ENCODE peak calls at places on chromosome 3, in six cellular contexts. C, J, L, A, T and K are unnamed samples.

GRCh38 chr3:173397161-173398110 is at the start of gene NLGN1:
- DNase-seq in C (no peak), A (peak; percentile 4), T (no peak), J (peak; percentile 78), L (no peak), K (peak; percentile 82)

GRCh38 chr3:69088033-69088432 is 3.3 kb downstream of the ARL6IP5 start:
- DNase-seq in A (no peak), T (no peak), C (peak; percentile 36), J (no peak), L (no peak), K (no peak)

GRCh38 chr3:196422976-196423781 is 9.0 kb downstream of the UBXN7 start:
- DNase-seq in L (no peak), J (peak; percentile 73), A (no peak), T (no peak), C (no peak), K (no peak)

GRCh38 chr3:117856354-117856753 is 1146.8 kb downstream of the TUSC7 start:
- DNase-seq in T (no peak), A (no peak), J (no peak), C (no peak), L (no peak), K (no peak)

GRCh38 chr3:156606729-156607128 is 51.8 kb upstream of the SSR3 start:
- DNase-seq in L (no peak), A (no peak), C (no peak), T (no peak), J (no peak), K (no peak)

GRCh38 chr3:5231067-5231466 is 43.6 kb downstream of the EDEM1 start:
- DNase-seq in T (no peak), L (no peak), J (no peak), A (no peak), C (no peak), K (no peak)

GRCh38 chr3:63228677-63229076 is 49.4 kb upstream of the SYNPR start:
- DNase-seq in C (peak; percentile 19), J (peak; percentile 33), L (no peak), T (peak; percentile 16), A (peak; percentile 2), K (peak; percentile 81)

GRCh38 chr3:70899816-70900215 is 587.4 kb upstream of the MDFIC2 start:
- DNase-seq in L (no peak), C (no peak), T (no peak), J (no peak), A (no peak), K (no peak)

GRCh38 chr3:157027861-157028745 is 131.8 kb downstream of the CCNL1 start:
- DNase-seq in A (no peak), T (no peak), C (no peak), L (no peak), J (no peak), K (peak; percentile 16)

GRCh38 chr3:134751831-134752230 is 43.2 kb upstream of the EPHB1 start:
- DNase-seq in T (no peak), J (no peak), L (no peak), C (no peak), A (no peak), K (no peak)

GRCh38 chr3:171994646-171995441 is 44.5 kb upstream of the FNDC3B start:
- DNase-seq in C (no peak), J (no peak), A (no peak), T (peak; percentile 41), L (no peak), K (no peak)

GRCh38 chr3:84943379-84943778 is 15.4 kb upstream of the CADM2 start:
- DNase-seq in L (no peak), A (no peak), T (no peak), J (peak; percentile 7), C (no peak), K (peak; percentile 56)

GRCh38 chr3:98735761-98736269 is 27.3 kb upstream of the ST3GAL6 start:
- DNase-seq in L (no peak), J (no peak), C (no peak), A (no peak), T (no peak), K (no peak)

DNA sequence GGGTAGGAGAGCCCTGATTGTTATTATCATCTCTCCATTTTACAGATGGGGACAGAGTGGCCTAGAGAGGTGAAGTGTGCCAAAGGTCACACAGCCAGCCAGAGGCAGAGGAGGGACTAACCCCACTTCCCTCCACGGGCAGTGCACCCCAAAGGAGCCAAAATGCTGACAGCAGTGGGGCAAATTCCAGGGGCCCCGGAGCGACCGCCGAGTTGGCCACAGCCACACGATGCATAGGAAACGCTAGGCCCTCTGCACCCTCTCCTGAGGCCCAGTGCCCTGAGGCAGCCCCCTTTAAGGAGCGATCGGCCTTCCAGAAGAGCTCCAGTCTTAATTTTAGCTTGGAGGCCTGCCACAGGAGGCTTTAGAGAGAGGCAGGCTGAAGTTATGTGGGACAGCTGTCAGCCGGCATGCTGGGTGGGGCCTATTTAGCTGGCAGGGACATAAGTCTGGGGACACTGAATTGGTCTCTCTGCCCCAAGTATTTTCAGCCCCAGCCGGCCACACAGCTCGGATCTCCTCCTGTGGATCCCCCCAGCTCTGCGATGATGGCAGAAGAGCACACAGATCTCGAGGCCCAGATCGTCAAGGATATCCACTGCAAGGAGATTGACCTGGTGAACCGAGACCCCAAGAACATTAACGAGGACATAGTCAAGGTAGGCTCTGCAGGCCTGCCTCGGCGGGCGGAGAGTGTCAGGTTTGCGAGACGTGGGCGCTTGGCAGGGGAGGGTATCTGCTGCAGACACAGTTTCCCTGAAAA is at the start of gene CAV3:
- DNase-seq in J (no peak), C (no peak), T (no peak), A (no peak), L (no peak), K (no peak)
- H3K4me3 ChIP-seq in J (no peak within 1 kb of the TSS), C (no peak within 1 kb of the TSS), T (no peak within 1 kb of the TSS), A (no peak within 1 kb of the TSS), L (no peak within 1 kb of the TSS), K (no peak within 1 kb of the TSS)

GRCh38 chr3:17154221-17154620 is 269.5 kb downstream of the PLCL2 start:
- DNase-seq in T (no peak), L (no peak), J (no peak), A (no peak), C (no peak), K (no peak)

GRCh38 chr3:17149076-17149475 is 264.3 kb downstream of the PLCL2 start:
- DNase-seq in T (no peak), J (no peak), C (no peak), L (no peak), A (no peak), K (no peak)

GRCh38 chr3:17149744-17150143 is 265.0 kb downstream of the PLCL2 start:
- DNase-seq in A (no peak), L (no peak), T (no peak), C (no peak), J (no peak), K (no peak)

GRCh38 chr3:17153209-17153608 is 268.5 kb downstream of the PLCL2 start:
- DNase-seq in C (no peak), J (no peak), L (no peak), T (no peak), A (no peak), K (no peak)

DNA sequence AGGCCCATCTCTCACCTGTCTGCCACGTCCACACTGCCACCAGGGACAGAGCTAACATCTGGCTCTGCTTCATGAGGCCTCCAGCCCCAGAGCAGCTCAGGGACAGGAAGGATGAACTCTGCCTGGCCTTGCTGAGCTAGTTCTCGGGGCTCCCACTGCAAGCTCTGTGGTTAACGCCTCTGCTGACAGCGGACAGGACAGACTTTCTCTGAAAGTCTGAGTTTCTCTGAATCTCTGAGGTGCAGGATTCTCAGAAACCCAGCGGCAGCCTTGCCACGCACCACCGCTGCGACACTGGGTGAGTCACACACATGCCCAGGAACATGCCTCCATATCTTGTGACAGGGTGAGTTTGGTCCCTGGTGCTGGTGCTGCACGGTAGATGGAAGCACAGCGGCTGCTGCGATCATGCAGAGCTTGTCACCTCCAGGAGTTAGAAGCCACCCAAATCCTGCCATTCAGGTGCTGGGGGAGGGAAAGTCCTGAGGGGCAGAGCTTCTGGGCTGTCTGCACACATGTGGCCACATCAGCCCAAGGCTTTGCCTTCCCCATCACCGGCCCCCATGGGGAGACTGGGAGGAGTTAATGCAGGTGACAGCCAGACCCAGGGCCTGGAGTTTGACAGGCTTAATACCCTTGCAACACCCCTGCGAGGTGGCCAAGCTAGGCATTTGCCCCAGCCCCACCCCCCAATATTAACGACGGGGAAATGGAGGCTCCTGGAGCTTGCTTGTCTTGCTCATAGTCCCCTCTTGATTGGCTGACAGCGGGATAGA is 267.0 kb downstream of the PLCL2 start:
- DNase-seq in T (no peak), A (no peak), J (no peak), C (no peak), L (peak; percentile 92), K (no peak)
- TF ChIP-seq REST in T (no peak), A (no peak), J (no peak), C (no peak), L (peak; percentile 64), K (no peak)

GRCh38 chr3:188055388-188055787 is 98.6 kb upstream of the LPP start:
- DNase-seq in C (no peak), L (no peak), A (no peak), T (no peak), J (no peak), K (no peak)

GRCh38 chr3:188052229-188052965 is 101.6 kb upstream of the LPP start:
- DNase-seq in A (no peak), J (no peak), L (no peak), T (peak; percentile 90), C (no peak), K (peak; percentile 76)

GRCh38 chr3:188053710-188054379 is 100.1 kb upstream of the LPP start:
- DNase-seq in J (no peak), L (no peak), C (no peak), T (no peak), A (no peak), K (no peak)

GRCh38 chr3:188051801-188052228 is 102.1 kb upstream of the LPP start:
- DNase-seq in J (no peak), C (no peak), T (no peak), A (no peak), L (no peak), K (peak; percentile 35)

DNA sequence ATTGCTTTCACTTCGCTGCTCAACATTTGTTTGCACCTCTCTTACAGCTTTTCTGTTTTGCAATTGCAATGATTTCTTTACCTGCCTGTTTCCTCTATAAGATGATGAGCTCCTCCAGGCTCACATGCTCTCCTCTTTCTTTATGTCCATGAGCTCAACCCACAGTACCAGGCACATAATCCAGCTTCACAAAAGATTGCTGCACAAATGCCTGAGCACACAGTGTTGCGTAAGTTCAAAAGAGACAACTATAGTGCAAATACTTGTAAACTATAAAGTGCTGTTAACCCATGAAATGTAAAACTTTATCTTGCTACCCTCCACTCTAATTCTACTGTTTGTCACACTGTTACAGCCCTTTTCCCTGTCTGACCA is 101.0 kb upstream of the LPP start:
- DNase-seq in T (peak; percentile 69), J (no peak), L (no peak), A (no peak), C (no peak), K (no peak)
- H3K4me3 ChIP-seq in T (peak overlapping the region; percentile 10), J (no peak overlapping the region), L (no peak overlapping the region), A (no peak overlapping the region), C (no peak overlapping the region), K (no peak overlapping the region)

GRCh38 chr3:12918231-12918630 is 76.9 kb upstream of the RPL32 start:
- DNase-seq in T (no peak), A (no peak), C (no peak), J (no peak), L (no peak), K (no peak)

GRCh38 chr3:12911881-12912415 is 70.6 kb upstream of the RPL32 start:
- DNase-seq in C (no peak), J (no peak), A (no peak), L (no peak), T (no peak), K (no peak)

GRCh38 chr3:12919205-12919604 is 77.8 kb upstream of the RPL32 start:
- DNase-seq in J (no peak), A (no peak), C (no peak), T (no peak), L (no peak), K (no peak)

GRCh38 chr3:12914075-12914474 is 72.7 kb upstream of the RPL32 start:
- DNase-seq in J (no peak), L (no peak), A (no peak), C (no peak), T (no peak), K (no peak)

GRCh38 chr3:12916159-12916558 is 74.8 kb upstream of the RPL32 start:
- DNase-seq in T (no peak), C (no peak), J (no peak), A (peak; percentile 76), L (no peak), K (no peak)
- TF ChIP-seq REST in T (no peak), C (no peak), J (no peak), A (no peak), L (no peak), K (no peak)